ENCODE peak calls at places on chromosomes 5 and 9, in seven cellular contexts. M is NAMALWA, S is GM13976, E is RCC 7860, J is NCI-H2029 treated with DMSO at 0.1 percent for 48 hours, A is nephron progenitor cell, H is tibial nerve. W is an unnamed sample.

GRCh38 chr9:126613656-126614055 is at the start of gene LMX1B:
- DNase-seq in M (no peak), S (no peak), E (no peak), J (no peak), A (peak), H (no peak), W (peak)

GRCh38 chr9:133004091-133005072 is 25.9 kb downstream of the GFI1B start:
- DNase-seq in M (no peak), S (peak), E (no peak), J (no peak), A (no peak), H (no peak), W (no peak)

GRCh38 chr9:113475992-113476391 is 12.5 kb downstream of the RGS3 start:
- DNase-seq in M (no peak), S (no peak), E (no peak), J (no peak), A (no peak), H (no peak), W (no peak)

GRCh38 chr5:57761513-57761912 is 278.9 kb upstream of the ACTBL2 start:
- DNase-seq in M (no peak), S (no peak), E (no peak), J (no peak), A (no peak), H (no peak), W (no peak)

GRCh38 chr9:130837002-130837511 is 2.0 kb downstream of the ABL1 start:
- DNase-seq in M (no peak), S (no peak), E (no peak), J (no peak), A (no peak), H (no peak), W (peak)

GRCh38 chr5:24633705-24634325 is 11.0 kb downstream of the CDH10 start:
- DNase-seq in M (peak), S (peak), E (peak), J (peak), A (peak), H (no peak), W (peak)

GRCh38 chr9:16509946-16510504 is 360.4 kb downstream of the BNC2 start:
- DNase-seq in M (no peak), S (no peak), E (peak), J (no peak), A (no peak), H (no peak), W (peak)

GRCh38 chr5:133360693-133361479 is 251.5 kb downstream of the FSTL4 start:
- DNase-seq in M (no peak), S (no peak), E (no peak), J (no peak), A (peak), H (no peak), W (peak)

GRCh38 chr9:93575706-93576295 is 583 bp upstream of the PHF2 start:
- DNase-seq in M (peak), S (peak), E (no peak), J (no peak), A (peak), H (no peak), W (peak)

GRCh38 chr5:43772601-43773031 is 169.6 kb downstream of the NNT start:
- DNase-seq in M (peak), S (no peak), E (no peak), J (no peak), A (no peak), H (no peak), W (no peak)

GRCh38 chr5:60257852-60258251 is 364.3 kb upstream of the PDE4D start:
- DNase-seq in M (no peak), S (no peak), E (no peak), J (no peak), A (no peak), H (no peak), W (no peak)

GRCh38 chr9:118637681-118638080 is 731.6 kb downstream of the BRINP1 start:
- DNase-seq in M (no peak), S (no peak), E (no peak), J (no peak), A (no peak), H (no peak), W (no peak)

GRCh38 chr5:106094128-106094726 is 1576.5 kb downstream of the EFNA5 start:
- DNase-seq in M (no peak), S (no peak), E (no peak), J (peak), A (no peak), H (no peak), W (peak)

GRCh38 chr5:81552844-81553569 is 159.1 kb upstream of the ACOT12 start:
- DNase-seq in M (no peak), S (no peak), E (no peak), J (no peak), A (no peak), H (no peak), W (peak)

GRCh38 chr5:67010684-67011409 is 185.8 kb downstream of the CD180 start:
- DNase-seq in M (no peak), S (no peak), E (peak), J (no peak), A (peak), H (no peak), W (peak)

GRCh38 chr5:141733198-141733597 is 51.2 kb upstream of the ARAP3 start:
- DNase-seq in M (no peak), S (no peak), E (no peak), J (no peak), A (no peak), H (no peak), W (no peak)

GRCh38 chr9:121886759-121887485 is 206.2 kb downstream of the TTLL11 start:
- DNase-seq in M (no peak), S (no peak), E (peak), J (no peak), A (no peak), H (no peak), W (peak)

GRCh38 chr5:148311516-148311915 is 707 bp upstream of the SPINK7 start:
- DNase-seq in M (no peak), S (no peak), E (no peak), J (no peak), A (no peak), H (no peak), W (no peak)

GRCh38 chr9:79129865-79130480 is 441.8 kb upstream of the TLE4 start:
- DNase-seq in M (peak), S (no peak), E (peak), J (peak), A (peak), H (no peak), W (peak)

GRCh38 chr9:114908796-114909448 is 21.5 kb downstream of the TNFSF8 start:
- DNase-seq in M (no peak), S (no peak), E (peak), J (no peak), A (no peak), H (no peak), W (no peak)

W was measured in left kidney.